ENCODE peak calls at places on chromosomes 7 and 10, in seven cellular contexts. P, C, E, Z, A, U and T are unnamed samples.

GRCh38 chr7:70193514-70193913 is 595.2 kb downstream of the AUTS2 start:
- DNase-seq in P (peak), C (no peak), E (peak), Z (peak), A (no peak), U (no peak), T (no peak)

GRCh38 chr7:149624006-149624405 is 126.4 kb upstream of the ZNF746 start:
- DNase-seq in P (peak), C (peak), E (peak), Z (peak), A (no peak), U (no peak), T (peak)

GRCh38 chr10:24208661-24209420 is at the start of gene KIAA1217:
- DNase-seq in P (peak), C (peak), E (peak), Z (peak), A (no peak), U (peak), T (peak)

GRCh38 chr7:94288091-94288490 is 106.6 kb upstream of the COL1A2 start:
- DNase-seq in P (no peak), C (no peak), E (no peak), Z (no peak), A (no peak), U (no peak), T (peak)

GRCh38 chr10:43299579-43299978 is 32.7 kb upstream of the RASGEF1A start:
- DNase-seq in P (no peak), C (no peak), E (peak), Z (no peak), A (no peak), U (no peak), T (no peak)

GRCh38 chr10:48655426-48656240 is 29.0 kb upstream of the WDFY4 start:
- DNase-seq in P (peak), C (peak), E (no peak), Z (peak), A (no peak), U (peak), T (peak)

GRCh38 chr7:44114586-44115310 is 8.6 kb downstream of the POLD2 start:
- DNase-seq in P (no peak), C (no peak), E (no peak), Z (no peak), A (no peak), U (no peak), T (no peak)

GRCh38 chr10:122462533-122463465 is 1.4 kb downstream of the HTRA1 start:
- DNase-seq in P (no peak), C (no peak), E (no peak), Z (no peak), A (no peak), U (peak), T (peak)

GRCh38 chr7:132045002-132045401 is 488.6 kb upstream of the PODXL start:
- DNase-seq in P (no peak), C (no peak), E (no peak), Z (no peak), A (no peak), U (no peak), T (no peak)

GRCh38 chr7:156607332-156608175 is 33.0 kb upstream of the RNF32 start:
- DNase-seq in P (no peak), C (no peak), E (no peak), Z (no peak), A (no peak), U (no peak), T (no peak)

DNA sequence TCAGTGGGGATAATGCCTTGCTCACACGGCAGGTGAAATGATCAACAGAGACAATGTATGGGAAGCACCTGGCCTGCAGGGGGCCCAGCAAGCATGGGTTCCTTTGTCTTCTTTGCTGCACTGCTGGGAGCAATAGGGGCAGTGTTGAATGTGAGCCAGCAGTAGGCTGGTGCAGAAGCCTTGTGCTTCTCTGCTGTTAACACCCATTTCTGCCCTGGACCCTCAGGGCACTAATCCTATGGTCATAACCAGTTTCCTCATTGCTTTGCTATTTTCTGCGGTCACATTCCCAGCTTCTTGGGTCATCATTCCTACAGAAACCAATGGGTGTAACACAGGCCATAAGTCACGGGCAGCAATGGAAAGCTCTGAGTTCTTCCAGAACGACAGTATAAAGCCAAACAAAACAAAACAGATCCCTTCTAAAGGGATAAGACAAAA is 10.9 kb upstream of the LGI1 start:
- DNase-seq in P (peak), C (no peak), E (peak), Z (peak), A (peak), U (no peak), T (peak)
- TF ChIP-seq CTCF in P (no peak), C (no peak), E (no peak), Z (peak), A (peak), U (no peak), T (peak)

GRCh38 chr7:997404-998395 is 14.7 kb downstream of the CYP2W1 start:
- DNase-seq in P (no peak), C (no peak), E (no peak), Z (no peak), A (no peak), U (no peak), T (no peak)
- TF ChIP-seq CTCF in P (no peak), C (no peak), E (peak), Z (no peak), A (no peak), U (no peak), T (no peak)

DNA sequence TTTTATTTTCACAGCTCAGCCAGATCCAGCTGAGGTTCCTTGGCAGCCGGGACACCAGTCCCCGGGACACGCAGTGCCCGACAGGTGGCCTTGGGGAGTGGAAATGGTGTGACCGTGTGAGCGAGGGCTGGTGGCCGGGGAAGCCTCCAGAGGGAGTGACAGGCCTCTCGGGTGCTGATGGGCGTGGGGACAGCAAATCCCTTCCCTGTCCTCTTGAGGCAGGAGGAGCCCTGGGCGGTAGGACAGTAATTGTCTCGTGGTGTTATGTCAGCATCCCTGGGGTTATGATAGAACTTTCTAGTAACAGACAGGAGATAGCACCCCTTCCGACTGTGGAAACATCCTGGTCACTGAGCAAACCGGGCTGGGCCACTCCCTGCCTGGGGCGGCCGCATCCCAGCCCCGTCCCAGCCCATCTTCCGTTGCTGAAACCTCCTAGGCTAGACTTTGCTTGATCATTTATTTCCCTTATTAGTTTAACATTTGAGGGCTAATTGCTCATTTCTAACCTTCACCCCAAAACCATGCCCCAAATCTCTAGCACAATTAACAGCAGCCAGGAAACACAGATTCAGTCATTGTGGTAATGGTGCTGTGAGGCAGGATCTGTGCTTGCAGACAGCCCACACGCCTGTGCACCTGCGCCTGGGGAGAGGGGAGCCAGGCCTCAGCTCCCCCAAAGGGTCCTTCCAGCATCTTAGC is 63.3 kb downstream of the ELFN1 start:
- DNase-seq in P (no peak), C (no peak), E (no peak), Z (no peak), A (no peak), U (no peak), T (no peak)
- TF ChIP-seq CTCF in P (no peak), C (no peak), E (no peak), Z (no peak), A (no peak), U (no peak), T (no peak)

DNA sequence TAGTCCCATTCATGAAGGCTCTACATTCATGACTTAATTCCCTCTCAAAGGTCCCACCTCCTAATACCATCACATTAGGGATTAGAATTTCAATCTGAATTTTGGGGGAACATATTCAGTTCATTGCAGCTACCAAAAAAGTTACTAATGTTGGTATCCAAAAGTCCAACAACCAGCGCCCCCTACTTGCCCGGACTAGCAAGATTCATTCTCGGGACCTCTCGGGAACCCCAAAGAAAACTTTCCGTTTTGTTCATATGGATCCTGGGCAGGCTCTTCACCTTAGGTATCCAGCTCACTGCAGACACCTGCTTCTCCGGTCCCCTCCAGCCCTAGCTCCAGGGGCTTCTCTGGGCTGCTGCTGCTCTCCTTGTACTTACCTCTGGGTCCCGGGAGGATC is 8.9 kb upstream of the GRK5 start:
- DNase-seq in P (peak), C (no peak), E (peak), Z (no peak), A (no peak), U (no peak), T (peak)
- TF ChIP-seq CTCF in P (peak), C (no peak), E (peak), Z (peak), A (peak), U (no peak), T (no peak)

GRCh38 chr10:60093317-60093716 is 187.0 kb upstream of the CCDC6 start:
- DNase-seq in P (no peak), C (no peak), E (no peak), Z (no peak), A (no peak), U (no peak), T (no peak)

GRCh38 chr10:60099998-60100747 is 193.8 kb upstream of the CCDC6 start:
- DNase-seq in P (peak), C (no peak), E (peak), Z (peak), A (no peak), U (no peak), T (peak)

GRCh38 chr10:60096761-60097513 is 190.6 kb upstream of the CCDC6 start:
- DNase-seq in P (no peak), C (no peak), E (no peak), Z (no peak), A (no peak), U (no peak), T (no peak)

GRCh38 chr10:60101821-60102220 is 195.5 kb upstream of the CCDC6 start:
- DNase-seq in P (no peak), C (no peak), E (no peak), Z (no peak), A (no peak), U (no peak), T (no peak)

DNA sequence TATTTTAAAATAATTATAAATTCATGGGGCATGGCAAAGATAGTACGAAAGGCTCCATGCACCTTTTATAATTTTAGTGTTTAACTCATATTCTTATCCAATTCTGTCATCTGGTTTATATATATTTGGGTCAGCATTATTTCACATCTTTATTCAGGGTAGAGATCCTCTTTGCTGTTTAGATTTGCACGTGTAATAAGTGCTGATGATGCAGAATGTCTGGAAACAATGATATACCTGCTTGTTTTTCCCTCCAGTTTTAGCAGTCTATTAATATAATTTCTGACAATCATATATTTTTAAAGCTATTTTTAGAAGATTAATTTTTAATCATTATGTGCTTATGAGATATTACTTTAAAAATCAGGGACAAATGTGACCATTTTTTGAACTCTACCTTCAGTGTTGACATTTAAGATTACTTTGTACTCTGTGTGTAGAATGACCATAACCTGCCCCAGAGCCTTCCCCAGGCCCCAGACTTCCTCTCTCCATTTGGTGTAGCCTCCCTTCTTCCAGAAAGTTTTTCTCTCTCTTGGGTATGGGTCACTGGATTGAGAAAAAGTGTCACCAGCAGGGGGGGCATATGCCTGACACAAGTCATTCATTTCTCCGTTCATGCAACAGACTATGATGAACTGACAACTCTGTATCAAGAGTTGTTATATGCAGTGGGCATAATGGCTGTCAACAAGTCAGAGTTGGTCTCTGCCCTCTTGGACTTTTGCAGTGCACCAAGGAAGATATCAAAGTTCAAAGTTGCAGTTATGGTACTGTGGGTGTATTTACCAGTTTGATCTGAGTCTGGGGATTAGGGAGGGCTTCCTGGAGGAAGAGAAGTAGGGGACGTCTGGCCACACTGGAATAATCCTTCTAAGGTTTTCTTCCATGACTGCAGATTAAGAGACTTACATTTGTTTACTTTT is 192.6 kb upstream of the CCDC6 start:
- DNase-seq in P (no peak), C (no peak), E (peak), Z (no peak), A (no peak), U (no peak), T (peak)
- TF ChIP-seq CTCF in P (peak), C (no peak), E (no peak), Z (peak), A (peak), U (no peak), T (peak)

DNA sequence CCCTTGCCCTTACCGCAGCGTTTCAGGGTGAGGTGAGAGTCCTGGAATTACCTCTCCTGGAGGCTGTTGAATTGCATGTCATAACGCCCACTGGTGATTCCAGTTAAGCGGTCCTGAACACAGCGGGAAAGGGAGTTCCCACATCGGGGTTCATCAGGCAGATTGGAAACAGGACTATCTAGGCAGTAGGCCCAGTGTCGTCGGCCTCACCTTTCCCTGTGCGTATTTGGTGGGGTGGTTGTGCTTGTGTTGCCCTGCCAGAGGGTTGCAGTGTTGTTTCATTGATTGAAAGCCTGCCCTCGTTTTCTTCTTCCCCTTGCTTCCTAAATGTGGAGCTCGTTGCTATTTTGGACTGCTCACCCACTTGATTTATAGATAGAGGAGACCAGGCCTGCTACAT is 10.6 kb upstream of the SUN1 start:
- DNase-seq in P (no peak), C (no peak), E (no peak), Z (peak), A (no peak), U (no peak), T (no peak)
- TF ChIP-seq CTCF in P (no peak), C (no peak), E (no peak), Z (peak), A (no peak), U (no peak), T (no peak)